ENCODE peak calls at places on chromosomes 13 and 19, in seven cellular contexts. One of them, this sample, is unnamed.

GRCh38 chr13:28867564-28867963 is 47.4 kb downstream of the MTUS2 start:
- DNase-seq in H1: no peak
- DNase-seq in H9: no peak
- DNase-seq in IMR-90: no peak
- DNase-seq in mesenchymal stem cell: no peak
- DNase-seq in mesendoderm: no peak
- DNase-seq in trophoblast cell: no peak
- DNase-seq in this sample: no peak

GRCh38 chr13:43744630-43745029 is 42.1 kb downstream of the ENOX1 start:
- DNase-seq in H1: no peak
- DNase-seq in H9: no peak
- DNase-seq in IMR-90: peak
- DNase-seq in mesenchymal stem cell: no peak
- DNase-seq in mesendoderm: no peak
- DNase-seq in trophoblast cell: no peak
- DNase-seq in this sample: no peak

GRCh38 chr13:100788540-100788939 is 113.9 kb upstream of the TMTC4 start:
- DNase-seq in H1: no peak
- DNase-seq in H9: no peak
- DNase-seq in IMR-90: no peak
- DNase-seq in mesenchymal stem cell: no peak
- DNase-seq in mesendoderm: no peak
- DNase-seq in trophoblast cell: no peak
- DNase-seq in this sample: no peak

GRCh38 chr13:27573265-27573664 is 47.1 kb downstream of the LNX2 start:
- DNase-seq in H1: no peak
- DNase-seq in H9: no peak
- DNase-seq in IMR-90: peak
- DNase-seq in mesenchymal stem cell: peak
- DNase-seq in mesendoderm: no peak
- DNase-seq in trophoblast cell: peak
- DNase-seq in this sample: no peak

GRCh38 chr13:25046274-25046984 is 49.5 kb upstream of the PABPC3 start:
- DNase-seq in H1: no peak
- DNase-seq in H9: peak
- DNase-seq in IMR-90: no peak
- DNase-seq in mesenchymal stem cell: peak
- DNase-seq in mesendoderm: peak
- DNase-seq in trophoblast cell: no peak
- DNase-seq in this sample: no peak

GRCh38 chr19:47296036-47296435 is 13.6 kb upstream of the C5AR1 start:
- DNase-seq in H1: peak
- DNase-seq in H9: peak
- DNase-seq in IMR-90: peak
- DNase-seq in mesenchymal stem cell: peak
- DNase-seq in mesendoderm: peak
- DNase-seq in trophoblast cell: peak
- DNase-seq in this sample: peak

GRCh38 chr13:23411706-23412105 is 21.8 kb downstream of the SACS start:
- DNase-seq in H1: no peak
- DNase-seq in H9: no peak
- DNase-seq in IMR-90: no peak
- DNase-seq in mesenchymal stem cell: no peak
- DNase-seq in mesendoderm: no peak
- DNase-seq in trophoblast cell: no peak
- DNase-seq in this sample: no peak

GRCh38 chr13:94967183-94968039 is 255.1 kb upstream of the SOX21 start:
- DNase-seq in H1: no peak
- DNase-seq in H9: peak
- DNase-seq in IMR-90: no peak
- DNase-seq in mesenchymal stem cell: peak
- DNase-seq in mesendoderm: peak
- DNase-seq in trophoblast cell: no peak
- DNase-seq in this sample: peak

GRCh38 chr13:38530492-38530891 is 156.4 kb upstream of the FREM2 start:
- DNase-seq in H1: no peak
- DNase-seq in H9: no peak
- DNase-seq in IMR-90: peak
- DNase-seq in mesenchymal stem cell: peak
- DNase-seq in mesendoderm: no peak
- DNase-seq in trophoblast cell: no peak
- DNase-seq in this sample: no peak

GRCh38 chr13:31545616-31546015 is 193.7 kb upstream of the RXFP2 start:
- DNase-seq in H1: no peak
- DNase-seq in H9: no peak
- DNase-seq in IMR-90: no peak
- DNase-seq in mesenchymal stem cell: no peak
- DNase-seq in mesendoderm: no peak
- DNase-seq in trophoblast cell: no peak
- DNase-seq in this sample: no peak

DNA sequence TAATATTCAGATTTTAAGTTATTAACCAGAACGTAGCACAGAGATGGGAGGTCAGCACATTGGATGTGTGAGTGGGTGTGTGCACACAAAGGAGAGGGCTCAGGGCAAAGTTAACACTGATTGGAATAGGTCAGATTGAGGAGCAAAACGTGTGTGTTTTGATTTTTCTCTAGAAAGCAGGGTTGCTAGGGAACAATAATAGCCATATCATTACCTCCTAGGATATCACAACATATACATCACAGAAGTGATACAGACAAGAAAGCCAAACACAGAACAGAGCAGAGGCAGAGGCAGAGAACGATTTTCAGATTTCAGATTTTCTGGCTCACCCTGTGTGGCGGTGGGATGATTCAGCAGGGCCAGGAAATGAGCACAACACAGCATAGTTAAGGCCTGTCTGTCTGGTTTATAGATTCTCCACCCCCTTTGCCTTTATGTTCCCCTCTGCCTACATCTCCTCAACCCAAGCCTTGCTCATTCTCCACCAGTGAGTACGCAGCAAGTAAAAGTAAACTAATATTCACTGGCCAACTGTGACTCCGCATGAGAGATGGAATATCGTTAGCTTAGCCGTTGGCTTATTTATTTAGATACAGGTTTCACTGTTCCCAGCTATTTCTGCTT is 182.6 kb upstream of the TSC22D1 start:
- DNase-seq in H1: no peak
- DNase-seq in H9: no peak
- DNase-seq in IMR-90: peak
- DNase-seq in mesenchymal stem cell: peak
- DNase-seq in mesendoderm: no peak
- DNase-seq in trophoblast cell: peak
- DNase-seq in this sample: no peak
- H3K4ac ChIP-seq in H1: no peak
- H3K4ac ChIP-seq in H9: no peak
- H3K4ac ChIP-seq in IMR-90: peak
- H3K4ac ChIP-seq in mesenchymal stem cell: no peak
- H3K4ac ChIP-seq in mesendoderm: no peak
- H3K4ac ChIP-seq in trophoblast cell: no peak
- H3K4ac ChIP-seq in this sample: no peak

GRCh38 chr19:55461259-55461973 is at the start of gene ISOC2:
- DNase-seq in H1: peak
- DNase-seq in H9: peak
- DNase-seq in IMR-90: peak
- DNase-seq in mesenchymal stem cell: peak
- DNase-seq in mesendoderm: peak
- DNase-seq in trophoblast cell: peak
- DNase-seq in this sample: peak

GRCh38 chr19:55464039-55464668 is 397 bp downstream of the C19orf85 start:
- DNase-seq in H1: no peak
- DNase-seq in H9: no peak
- DNase-seq in IMR-90: no peak
- DNase-seq in mesenchymal stem cell: no peak
- DNase-seq in mesendoderm: no peak
- DNase-seq in trophoblast cell: no peak
- DNase-seq in this sample: no peak

GRCh38 chr19:55463583-55464031 is 944 bp downstream of the C19orf85 start:
- DNase-seq in H1: no peak
- DNase-seq in H9: no peak
- DNase-seq in IMR-90: no peak
- DNase-seq in mesenchymal stem cell: no peak
- DNase-seq in mesendoderm: no peak
- DNase-seq in trophoblast cell: no peak
- DNase-seq in this sample: no peak

GRCh38 chr19:55461974-55462628 is 659 bp upstream of the ISOC2 start:
- DNase-seq in H1: no peak
- DNase-seq in H9: no peak
- DNase-seq in IMR-90: peak
- DNase-seq in mesenchymal stem cell: peak
- DNase-seq in mesendoderm: no peak
- DNase-seq in trophoblast cell: no peak
- DNase-seq in this sample: no peak

GRCh38 chr19:55462722-55463121 is 1.3 kb upstream of the ISOC2 start:
- DNase-seq in H1: no peak
- DNase-seq in H9: no peak
- DNase-seq in IMR-90: no peak
- DNase-seq in mesenchymal stem cell: no peak
- DNase-seq in mesendoderm: no peak
- DNase-seq in trophoblast cell: no peak
- DNase-seq in this sample: no peak
- H3K4ac ChIP-seq in H1: no peak
- H3K4ac ChIP-seq in H9: no peak
- H3K4ac ChIP-seq in IMR-90: no peak
- H3K4ac ChIP-seq in mesenchymal stem cell: no peak
- H3K4ac ChIP-seq in mesendoderm: no peak
- H3K4ac ChIP-seq in trophoblast cell: no peak
- H3K4ac ChIP-seq in this sample: no peak

GRCh38 chr13:98739023-98739422 is 13.4 kb downstream of the SLC15A1 start:
- DNase-seq in H1: no peak
- DNase-seq in H9: no peak
- DNase-seq in IMR-90: no peak
- DNase-seq in mesenchymal stem cell: no peak
- DNase-seq in mesendoderm: no peak
- DNase-seq in trophoblast cell: no peak
- DNase-seq in this sample: no peak

GRCh38 chr13:98740131-98740530 is 12.3 kb downstream of the SLC15A1 start:
- DNase-seq in H1: no peak
- DNase-seq in H9: no peak
- DNase-seq in IMR-90: no peak
- DNase-seq in mesenchymal stem cell: no peak
- DNase-seq in mesendoderm: no peak
- DNase-seq in trophoblast cell: no peak
- DNase-seq in this sample: no peak

GRCh38 chr13:98742961-98743360 is 9.5 kb downstream of the SLC15A1 start:
- DNase-seq in H1: no peak
- DNase-seq in H9: no peak
- DNase-seq in IMR-90: no peak
- DNase-seq in mesenchymal stem cell: no peak
- DNase-seq in mesendoderm: no peak
- DNase-seq in trophoblast cell: no peak
- DNase-seq in this sample: no peak

GRCh38 chr13:98741741-98742435 is 10.6 kb downstream of the SLC15A1 start:
- DNase-seq in H1: no peak
- DNase-seq in H9: no peak
- DNase-seq in IMR-90: no peak
- DNase-seq in mesenchymal stem cell: peak
- DNase-seq in mesendoderm: no peak
- DNase-seq in trophoblast cell: no peak
- DNase-seq in this sample: no peak

DNA sequence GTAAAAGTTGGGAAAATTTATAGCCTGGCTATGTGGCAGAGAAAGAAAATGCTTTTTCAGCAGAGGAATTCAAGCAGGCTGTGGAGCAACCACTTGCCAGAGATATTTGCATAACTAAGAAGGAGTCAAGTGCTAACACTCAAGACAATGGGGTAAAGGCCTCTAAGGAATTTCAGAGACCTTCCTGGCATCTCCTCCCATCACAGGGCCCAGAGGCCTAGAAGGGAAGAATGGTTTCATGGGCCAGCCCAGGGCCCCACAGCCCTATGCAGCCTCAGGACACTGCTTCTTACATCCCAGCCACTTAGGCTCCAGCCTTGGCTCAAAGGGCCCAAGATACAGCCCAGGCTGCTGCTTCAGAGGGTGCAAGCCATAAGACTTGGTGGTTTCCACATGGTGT is 14.3 kb downstream of the SLC15A1 start:
- DNase-seq in H1: no peak
- DNase-seq in H9: peak
- DNase-seq in IMR-90: no peak
- DNase-seq in mesenchymal stem cell: no peak
- DNase-seq in mesendoderm: peak
- DNase-seq in trophoblast cell: no peak
- DNase-seq in this sample: no peak
- H3K4ac ChIP-seq in H1: no peak
- H3K4ac ChIP-seq in H9: no peak
- H3K4ac ChIP-seq in IMR-90: no peak
- H3K4ac ChIP-seq in mesenchymal stem cell: no peak
- H3K4ac ChIP-seq in mesendoderm: no peak
- H3K4ac ChIP-seq in trophoblast cell: no peak
- H3K4ac ChIP-seq in this sample: no peak

GRCh38 chr13:52785721-52786120 is 46.1 kb upstream of the CNMD start:
- DNase-seq in H1: no peak
- DNase-seq in H9: no peak
- DNase-seq in IMR-90: no peak
- DNase-seq in mesenchymal stem cell: no peak
- DNase-seq in mesendoderm: no peak
- DNase-seq in trophoblast cell: no peak
- DNase-seq in this sample: no peak

GRCh38 chr13:52787212-52787611 is 47.6 kb upstream of the CNMD start:
- DNase-seq in H1: no peak
- DNase-seq in H9: no peak
- DNase-seq in IMR-90: no peak
- DNase-seq in mesenchymal stem cell: no peak
- DNase-seq in mesendoderm: no peak
- DNase-seq in trophoblast cell: no peak
- DNase-seq in this sample: no peak

GRCh38 chr13:52784591-52785340 is 45.1 kb upstream of the CNMD start:
- DNase-seq in H1: no peak
- DNase-seq in H9: no peak
- DNase-seq in IMR-90: no peak
- DNase-seq in mesenchymal stem cell: no peak
- DNase-seq in mesendoderm: no peak
- DNase-seq in trophoblast cell: no peak
- DNase-seq in this sample: no peak

GRCh38 chr13:52786747-52787146 is 47.1 kb upstream of the CNMD start:
- DNase-seq in H1: no peak
- DNase-seq in H9: no peak
- DNase-seq in IMR-90: no peak
- DNase-seq in mesenchymal stem cell: no peak
- DNase-seq in mesendoderm: no peak
- DNase-seq in trophoblast cell: no peak
- DNase-seq in this sample: no peak

DNA sequence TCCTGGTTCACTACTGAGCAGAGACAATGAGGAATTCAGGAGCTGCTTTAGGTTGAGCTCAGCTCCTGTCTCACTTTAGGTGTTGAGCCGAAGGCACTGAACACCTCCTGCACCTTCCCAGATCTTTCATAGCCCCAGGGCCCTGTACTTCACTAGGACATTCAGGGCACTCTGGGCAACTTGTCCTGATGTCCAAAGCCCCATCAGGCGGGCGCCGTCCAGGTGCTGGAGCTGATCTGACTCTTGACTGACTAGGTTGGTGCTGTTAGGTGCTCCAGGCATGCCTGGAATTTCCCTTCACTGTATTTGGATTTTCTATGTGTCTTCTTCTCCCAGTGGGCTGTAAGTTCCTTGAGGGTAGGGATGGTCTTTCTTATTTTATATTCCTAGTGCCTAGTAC is 48.4 kb upstream of the CNMD start:
- DNase-seq in H1: no peak
- DNase-seq in H9: no peak
- DNase-seq in IMR-90: no peak
- DNase-seq in mesenchymal stem cell: no peak
- DNase-seq in mesendoderm: peak
- DNase-seq in trophoblast cell: no peak
- DNase-seq in this sample: no peak
- H3K4ac ChIP-seq in H1: no peak
- H3K4ac ChIP-seq in H9: no peak
- H3K4ac ChIP-seq in IMR-90: no peak
- H3K4ac ChIP-seq in mesenchymal stem cell: no peak
- H3K4ac ChIP-seq in mesendoderm: no peak
- H3K4ac ChIP-seq in trophoblast cell: no peak
- H3K4ac ChIP-seq in this sample: no peak

This sample was measured in neuronal stem cell.